ENCODE peak calls at places on chromosomes 2 and 18, in five cellular contexts. C is A549, X is upper lobe of left lung, Y is neural crest cell, K is GM20000. O is an unnamed sample.

GRCh38 chr2:241852981-241853631 is 5.6 kb downstream of the PDCD1 start:
- DNase-seq in C (no peak), X (peak), Y (no peak), K (peak), O (no peak)

GRCh38 chr2:133747965-133748700 is 179.9 kb upstream of the NCKAP5 start:
- DNase-seq in C (no peak), X (no peak), Y (no peak), K (no peak), O (no peak)

GRCh38 chr2:174593574-174594203 is 3.9 kb downstream of the WIPF1 start:
- DNase-seq in C (no peak), X (no peak), Y (no peak), K (peak), O (peak)

GRCh38 chr2:2057125-2057721 is 273.9 kb downstream of the MYT1L start:
- DNase-seq in C (peak), X (no peak), Y (no peak), K (no peak), O (peak)

GRCh38 chr2:230871361-230872150 is 6.8 kb downstream of the ITM2C start:
- DNase-seq in C (no peak), X (peak), Y (no peak), K (no peak), O (no peak)

GRCh38 chr18:48367557-48367956 is 41.6 kb downstream of the ZBTB7C start:
- DNase-seq in C (no peak), X (no peak), Y (no peak), K (no peak), O (no peak)

GRCh38 chr2:216648105-216648504 is 14.9 kb downstream of the IGFBP2 start:
- DNase-seq in C (no peak), X (no peak), Y (no peak), K (no peak), O (no peak)

GRCh38 chr2:27496357-27497287 is at the start of gene GCKR:
- DNase-seq in C (peak), X (no peak), Y (no peak), K (no peak), O (peak)

GRCh38 chr2:49973917-49974368 is 819.6 kb upstream of the FSHR start:
- DNase-seq in C (peak), X (no peak), Y (peak), K (peak), O (no peak)

GRCh38 chr2:179224361-179224760 is 40.3 kb downstream of the SESTD1 start:
- DNase-seq in C (no peak), X (no peak), Y (no peak), K (no peak), O (no peak)

GRCh38 chr2:132909427-132909826 is 239.4 kb upstream of the LYPD1 start:
- DNase-seq in C (no peak), X (no peak), Y (no peak), K (no peak), O (no peak)

GRCh38 chr18:80023173-80023572 is 11.1 kb upstream of the RBFA start:
- DNase-seq in C (peak), X (no peak), Y (no peak), K (no peak), O (peak)

GRCh38 chr2:199160677-199161465 is 296.9 kb downstream of the SATB2 start:
- DNase-seq in C (peak), X (no peak), Y (no peak), K (no peak), O (no peak)

GRCh38 chr2:38552259-38552658 is 50.5 kb downstream of the HNRNPLL start:
- DNase-seq in C (no peak), X (no peak), Y (no peak), K (no peak), O (peak)

GRCh38 chr2:38553554-38553953 is 49.2 kb downstream of the HNRNPLL start:
- DNase-seq in C (no peak), X (no peak), Y (no peak), K (no peak), O (no peak)

GRCh38 chr2:38556007-38556801 is 46.5 kb downstream of the HNRNPLL start:
- DNase-seq in C (no peak), X (no peak), Y (no peak), K (no peak), O (no peak)

GRCh38 chr2:38557217-38557616 is 45.5 kb downstream of the HNRNPLL start:
- DNase-seq in C (no peak), X (no peak), Y (no peak), K (no peak), O (no peak)

DNA sequence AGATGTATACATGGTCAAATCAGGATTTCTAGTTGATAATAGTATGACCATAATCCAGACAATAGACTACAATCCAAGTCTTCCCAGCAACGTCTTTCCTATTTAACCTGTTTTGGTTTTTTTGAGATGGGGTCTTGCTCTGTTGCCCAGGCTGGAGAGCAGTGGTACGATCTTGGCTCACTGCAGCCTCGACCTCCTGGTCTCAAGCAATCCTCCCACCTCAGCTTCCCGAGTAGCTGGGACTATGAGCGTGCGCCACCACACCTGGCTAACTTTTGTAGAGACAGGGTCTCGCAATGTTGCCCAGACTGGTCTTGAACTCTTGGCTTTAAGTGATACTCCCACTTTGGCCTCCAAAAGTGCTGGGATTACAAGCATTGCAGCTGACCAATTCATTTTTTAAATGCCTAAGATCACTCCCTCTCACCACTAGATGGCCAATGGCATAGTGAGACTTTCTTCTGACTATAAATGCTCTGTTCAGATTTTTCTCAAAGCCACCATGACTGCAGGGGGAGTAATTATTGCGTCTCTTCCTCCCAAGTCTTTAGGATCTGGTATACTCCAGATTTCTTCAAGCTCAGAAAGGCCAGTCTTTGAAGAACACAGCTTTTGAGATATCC is 47.6 kb downstream of the HNRNPLL start:
- DNase-seq in C (peak), X (no peak), Y (no peak), K (no peak), O (peak)
- TF ChIP-seq CTCF in C (peak), X (peak), Y (peak), K (peak), O (peak)

GRCh38 chr2:127382836-127383235 is 4.9 kb downstream of the MAP3K2 start:
- DNase-seq in C (no peak), X (no peak), Y (no peak), K (no peak), O (no peak)
- TF ChIP-seq CTCF in C (no peak), X (no peak), Y (no peak), K (no peak), O (no peak)

GRCh38 chr2:126886201-126886905 is 12.3 kb upstream of the TEX51 start:
- DNase-seq in C (peak), X (peak), Y (peak), K (peak), O (peak)
- TF ChIP-seq CTCF in C (peak), X (peak), Y (peak), K (peak), O (peak)

DNA sequence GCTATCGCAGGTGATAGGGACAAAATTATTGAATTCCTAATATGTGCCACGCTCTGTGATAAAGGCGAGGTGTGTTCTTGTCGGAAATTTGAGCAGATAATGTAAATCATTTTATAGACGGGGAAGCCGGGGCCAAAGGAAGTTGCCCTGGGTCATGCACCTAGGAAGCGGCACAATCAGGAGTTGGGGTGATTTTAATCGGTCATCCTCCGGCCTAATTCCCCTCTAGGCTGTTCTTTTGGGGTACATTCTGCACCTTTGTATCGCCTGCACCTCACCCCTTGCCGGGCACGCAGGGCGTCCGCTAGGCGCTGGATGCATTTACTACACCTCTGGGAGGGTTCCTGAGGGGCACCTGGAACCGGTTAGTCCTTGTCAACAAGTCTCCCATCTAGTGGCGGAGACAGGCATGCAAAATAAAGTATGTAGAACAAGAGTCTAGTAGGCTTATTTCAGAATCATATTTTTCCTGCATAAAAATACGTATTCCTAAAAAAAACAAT is 605 bp upstream of the TEX261 start:
- DNase-seq in C (peak), X (peak), Y (no peak), K (peak), O (peak)
- TF ChIP-seq CTCF in C (peak), X (no peak), Y (peak), K (no peak), O (peak)

GRCh38 chr2:9573840-9574239 is 18.2 kb upstream of the ADAM17 start:
- DNase-seq in C (no peak), X (no peak), Y (no peak), K (no peak), O (no peak)
- TF ChIP-seq CTCF in C (no peak), X (no peak), Y (peak), K (no peak), O (peak)

DNA sequence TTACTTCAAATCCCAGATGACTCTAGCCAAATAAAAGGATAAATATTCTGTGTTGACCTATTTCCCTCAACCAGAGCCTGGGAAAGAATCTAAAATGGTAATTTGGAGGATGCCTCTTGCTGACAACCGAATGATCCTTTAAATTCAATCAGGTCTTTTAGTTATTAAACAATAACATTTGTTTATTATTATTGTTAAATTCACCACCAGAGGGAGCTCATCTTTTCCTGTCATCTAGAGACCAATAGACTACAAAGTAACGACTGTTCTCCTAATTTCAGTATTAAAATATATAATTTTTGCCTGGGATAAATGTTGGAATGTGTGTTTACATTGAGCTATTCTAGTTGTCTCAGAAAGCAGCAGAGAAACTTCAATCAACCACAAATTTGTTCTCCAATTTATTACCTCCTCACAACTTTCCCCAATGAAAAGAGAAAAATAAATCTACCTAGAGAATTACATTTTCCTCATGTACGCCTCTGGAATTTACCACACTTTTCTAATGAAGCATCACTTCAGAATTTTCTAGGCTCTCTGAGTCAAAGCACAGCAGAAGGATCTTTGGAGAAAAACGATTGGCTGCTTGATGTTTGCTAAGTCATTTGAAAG is 142.7 kb downstream of the SCG2 start:
- DNase-seq in C (peak), X (no peak), Y (no peak), K (peak), O (peak)
- TF ChIP-seq CTCF in C (peak), X (no peak), Y (peak), K (no peak), O (no peak)